ENCODE peak calls at places on chromosomes 16 and 17, in five cellular contexts. One of them, this sample, is unnamed.

GRCh38 chr16:84897911-84898377 is 78.2 kb downstream of the CRISPLD2 start:
- DNase-seq in ascending aorta: no peak
- DNase-seq in substantia nigra: no peak
- DNase-seq in RWPE1: no peak
- DNase-seq in left ventricle myocardium inferior: no peak
- DNase-seq in this sample: no peak

GRCh38 chr16:7304257-7304656 is 28.4 kb upstream of the RBFOX1 start:
- DNase-seq in ascending aorta: no peak
- DNase-seq in substantia nigra: no peak
- DNase-seq in RWPE1: no peak
- DNase-seq in left ventricle myocardium inferior: no peak
- DNase-seq in this sample: no peak

GRCh38 chr16:79073560-79073959 is 527.0 kb downstream of the MAF start:
- DNase-seq in ascending aorta: peak; percentile 3
- DNase-seq in substantia nigra: no peak
- DNase-seq in RWPE1: no peak
- DNase-seq in left ventricle myocardium inferior: no peak
- DNase-seq in this sample: no peak

GRCh38 chr17:75475144-75475835 is 18.9 kb downstream of the TMEM94 start:
- DNase-seq in ascending aorta: no peak
- DNase-seq in substantia nigra: peak; percentile 45
- DNase-seq in RWPE1: no peak
- DNase-seq in left ventricle myocardium inferior: no peak
- DNase-seq in this sample: no peak

GRCh38 chr17:2198917-2199316 is 104.7 kb downstream of the SMG6 start:
- DNase-seq in ascending aorta: no peak
- DNase-seq in substantia nigra: no peak
- DNase-seq in RWPE1: no peak
- DNase-seq in left ventricle myocardium inferior: no peak
- DNase-seq in this sample: no peak

GRCh38 chr16:15435216-15435864 is 952 bp downstream of the BMERB1 start:
- DNase-seq in ascending aorta: no peak
- DNase-seq in substantia nigra: no peak
- DNase-seq in RWPE1: no peak
- DNase-seq in left ventricle myocardium inferior: no peak
- DNase-seq in this sample: no peak

GRCh38 chr16:75921281-75921680 is 195.0 kb upstream of the CPHXL start:
- DNase-seq in ascending aorta: no peak
- DNase-seq in substantia nigra: no peak
- DNase-seq in RWPE1: no peak
- DNase-seq in left ventricle myocardium inferior: no peak
- DNase-seq in this sample: no peak

GRCh38 chr16:57531635-57532220 is 4.6 kb downstream of the CCDC102A start:
- DNase-seq in ascending aorta: peak; percentile 54
- DNase-seq in substantia nigra: no peak
- DNase-seq in RWPE1: no peak
- DNase-seq in left ventricle myocardium inferior: no peak
- DNase-seq in this sample: no peak

GRCh38 chr16:68247932-68248331 is 2.8 kb downstream of the PLA2G15 start:
- DNase-seq in ascending aorta: no peak
- DNase-seq in substantia nigra: no peak
- DNase-seq in RWPE1: no peak
- DNase-seq in left ventricle myocardium inferior: no peak
- DNase-seq in this sample: no peak

GRCh38 chr16:68244903-68245853 is at the start of gene PLA2G15:
- DNase-seq in ascending aorta: peak; percentile 97
- DNase-seq in substantia nigra: peak; percentile 92
- DNase-seq in RWPE1: peak; percentile 97
- DNase-seq in left ventricle myocardium inferior: peak; percentile 99
- DNase-seq in this sample: peak; percentile 68

GRCh38 chr16:68247400-68247799 is 2.2 kb downstream of the PLA2G15 start:
- DNase-seq in ascending aorta: no peak
- DNase-seq in substantia nigra: peak; percentile 47
- DNase-seq in RWPE1: no peak
- DNase-seq in left ventricle myocardium inferior: no peak
- DNase-seq in this sample: no peak

GRCh38 chr16:68246121-68246520 is 948 bp downstream of the PLA2G15 start:
- DNase-seq in ascending aorta: no peak
- DNase-seq in substantia nigra: no peak
- DNase-seq in RWPE1: no peak
- DNase-seq in left ventricle myocardium inferior: no peak
- DNase-seq in this sample: no peak

DNA sequence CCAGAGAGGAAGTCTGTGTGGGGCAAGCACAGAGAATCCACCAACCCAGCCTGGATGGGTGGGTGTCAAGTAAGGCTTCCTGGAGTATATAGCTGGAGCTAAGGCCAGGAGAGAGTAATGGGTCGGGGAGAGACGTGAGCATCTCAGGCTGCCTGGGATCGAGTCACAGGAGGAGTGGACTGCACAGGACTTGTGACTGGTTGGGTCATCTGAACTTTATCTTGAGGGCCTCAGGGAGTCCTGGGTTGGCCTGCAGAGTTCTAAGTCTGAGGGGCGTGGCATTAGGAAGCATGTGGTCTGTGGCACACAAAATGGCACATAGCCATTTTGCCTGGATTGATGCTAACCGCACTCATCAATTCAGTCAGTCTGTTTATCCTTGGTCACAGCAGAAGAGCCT is 1.5 kb downstream of the PLA2G15 start:
- DNase-seq in ascending aorta: no peak
- DNase-seq in substantia nigra: no peak
- DNase-seq in RWPE1: no peak
- DNase-seq in left ventricle myocardium inferior: no peak
- DNase-seq in this sample: no peak
- H3K27ac ChIP-seq in ascending aorta: no peak overlapping the region
- H3K27ac ChIP-seq in substantia nigra: peak overlapping the region; percentile 54
- H3K27ac ChIP-seq in RWPE1: peak overlapping the region; percentile 68
- H3K27ac ChIP-seq in left ventricle myocardium inferior: peak overlapping the region; percentile 93
- H3K27ac ChIP-seq in this sample: no peak overlapping the region

GRCh38 chr17:59830007-59830630 is 62.6 kb downstream of the TUBD1 start:
- DNase-seq in ascending aorta: no peak
- DNase-seq in substantia nigra: no peak
- DNase-seq in RWPE1: no peak
- DNase-seq in left ventricle myocardium inferior: no peak
- DNase-seq in this sample: no peak
- H3K27ac ChIP-seq in ascending aorta: peak overlapping the region; percentile 91
- H3K27ac ChIP-seq in substantia nigra: no peak overlapping the region
- H3K27ac ChIP-seq in RWPE1: peak overlapping the region; percentile 91
- H3K27ac ChIP-seq in left ventricle myocardium inferior: peak overlapping the region; percentile 66
- H3K27ac ChIP-seq in this sample: peak overlapping the region; percentile 98

DNA sequence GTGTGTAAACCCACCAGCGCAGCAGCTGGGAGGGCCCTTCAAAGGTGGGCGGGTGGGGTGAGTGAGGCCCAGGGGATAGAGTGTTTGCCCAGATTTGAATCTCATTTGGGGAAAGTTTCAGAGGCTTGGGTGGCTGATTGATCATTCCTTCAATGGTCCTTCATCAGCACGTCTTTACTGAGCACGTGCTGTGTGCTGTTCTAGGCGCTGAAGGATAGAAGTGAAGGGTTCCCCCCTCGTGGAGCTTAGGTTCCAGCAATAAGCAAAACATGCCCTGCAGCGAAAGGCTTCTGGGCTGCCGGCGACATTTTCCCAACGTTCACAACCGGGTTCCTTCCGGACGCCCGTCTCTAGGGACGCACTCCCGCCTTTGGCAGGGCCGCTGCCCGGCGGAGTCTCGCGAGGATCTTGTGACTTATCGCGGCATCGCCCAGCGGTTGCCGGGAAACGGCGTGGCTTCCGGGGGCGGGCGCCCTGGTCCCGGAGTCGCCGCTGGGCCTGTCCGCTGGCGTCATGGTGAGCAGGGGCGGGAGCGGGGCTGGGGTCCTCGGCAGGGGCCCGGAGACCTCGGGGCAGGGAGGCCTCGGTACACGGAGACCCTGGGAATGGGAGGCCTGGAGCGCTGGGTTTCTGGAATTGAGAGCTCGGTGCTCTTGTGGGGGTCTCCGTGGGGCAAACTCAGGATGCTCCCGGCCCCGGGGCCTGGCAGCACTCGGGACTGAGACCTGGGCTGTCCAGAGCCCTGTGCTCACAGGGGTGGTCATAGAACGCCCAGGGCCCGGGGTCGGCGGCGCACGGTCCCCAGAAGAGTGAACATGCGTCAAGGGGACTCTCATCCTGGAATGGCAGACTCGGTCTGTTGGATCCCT is 3.2 kb upstream of the DBNDD1 start:
- DNase-seq in ascending aorta: peak; percentile 96
- DNase-seq in substantia nigra: peak; percentile 90
- DNase-seq in RWPE1: peak; percentile 92
- DNase-seq in left ventricle myocardium inferior: peak; percentile 92
- DNase-seq in this sample: peak; percentile 27
- H3K27ac ChIP-seq in ascending aorta: peak overlapping the region; percentile 69
- H3K27ac ChIP-seq in substantia nigra: peak overlapping the region; percentile 75
- H3K27ac ChIP-seq in RWPE1: peak overlapping the region; percentile 66
- H3K27ac ChIP-seq in left ventricle myocardium inferior: peak overlapping the region; percentile 79
- H3K27ac ChIP-seq in this sample: no peak overlapping the region

GRCh38 chr17:81471804-81472456 is 40.7 kb downstream of the ACTG1 start:
- DNase-seq in ascending aorta: no peak
- DNase-seq in substantia nigra: peak; percentile 60
- DNase-seq in RWPE1: peak; percentile 61
- DNase-seq in left ventricle myocardium inferior: no peak
- DNase-seq in this sample: no peak
- H3K27ac ChIP-seq in ascending aorta: no peak overlapping the region
- H3K27ac ChIP-seq in substantia nigra: peak overlapping the region; percentile 47
- H3K27ac ChIP-seq in RWPE1: peak overlapping the region; percentile 33
- H3K27ac ChIP-seq in left ventricle myocardium inferior: no peak overlapping the region
- H3K27ac ChIP-seq in this sample: no peak overlapping the region

GRCh38 chr16:80717611-80718010 is 86.8 kb downstream of the CDYL2 start:
- DNase-seq in ascending aorta: no peak
- DNase-seq in substantia nigra: no peak
- DNase-seq in RWPE1: no peak
- DNase-seq in left ventricle myocardium inferior: no peak
- DNase-seq in this sample: no peak
- H3K27ac ChIP-seq in ascending aorta: no peak overlapping the region
- H3K27ac ChIP-seq in substantia nigra: no peak overlapping the region
- H3K27ac ChIP-seq in RWPE1: no peak overlapping the region
- H3K27ac ChIP-seq in left ventricle myocardium inferior: no peak overlapping the region
- H3K27ac ChIP-seq in this sample: no peak overlapping the region

DNA sequence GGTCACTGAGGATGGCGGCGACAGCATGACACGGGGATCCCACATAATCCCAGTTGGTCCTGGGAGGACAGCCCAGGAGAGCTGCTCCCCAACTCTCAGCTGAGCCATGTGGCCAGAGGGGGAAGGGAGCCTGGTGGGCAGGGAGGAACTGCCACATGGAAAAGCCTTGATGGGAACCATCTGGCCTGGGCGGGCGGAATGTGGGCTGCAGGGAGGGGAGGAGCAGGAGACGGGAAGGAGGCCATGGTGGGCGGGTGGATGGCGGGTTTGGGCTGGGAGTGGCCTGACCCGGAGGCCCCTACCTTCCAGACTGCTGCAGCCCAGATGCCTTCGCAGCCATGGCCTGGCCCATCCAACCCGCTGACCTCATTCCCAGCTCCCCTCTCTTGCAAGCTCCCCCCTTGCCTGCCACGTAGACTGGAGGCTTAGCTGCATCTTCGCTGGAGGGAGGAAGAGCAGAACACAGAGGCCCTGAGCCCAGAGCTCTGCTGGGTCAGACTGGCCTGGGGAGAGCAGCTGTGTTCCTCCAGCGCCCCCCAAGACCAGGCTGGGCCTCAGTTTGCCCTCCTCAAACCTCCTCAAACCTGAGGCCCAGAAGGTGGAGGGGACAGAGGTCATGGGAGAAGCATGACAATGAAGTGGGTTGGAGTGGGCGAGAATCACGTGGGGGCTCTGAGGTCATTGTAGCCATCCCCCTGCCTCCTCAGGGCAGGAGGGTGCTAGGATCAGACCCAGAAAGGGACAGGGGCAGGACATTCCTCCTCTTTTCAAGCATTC is 8.2 kb upstream of the COL1A1 start:
- DNase-seq in ascending aorta: peak; percentile 95
- DNase-seq in substantia nigra: no peak
- DNase-seq in RWPE1: no peak
- DNase-seq in left ventricle myocardium inferior: peak; percentile 90
- DNase-seq in this sample: no peak
- H3K27ac ChIP-seq in ascending aorta: peak overlapping the region; percentile 95
- H3K27ac ChIP-seq in substantia nigra: no peak overlapping the region
- H3K27ac ChIP-seq in RWPE1: peak overlapping the region; percentile 67
- H3K27ac ChIP-seq in left ventricle myocardium inferior: peak overlapping the region; percentile 84
- H3K27ac ChIP-seq in this sample: no peak overlapping the region

GRCh38 chr16:53775821-53776431 is 72.0 kb downstream of the FTO start:
- DNase-seq in ascending aorta: peak; percentile 69
- DNase-seq in substantia nigra: no peak
- DNase-seq in RWPE1: peak; percentile 68
- DNase-seq in left ventricle myocardium inferior: peak; percentile 21
- DNase-seq in this sample: peak; percentile 50
- H3K27ac ChIP-seq in ascending aorta: peak overlapping the region; percentile 46
- H3K27ac ChIP-seq in substantia nigra: no peak overlapping the region
- H3K27ac ChIP-seq in RWPE1: no peak overlapping the region
- H3K27ac ChIP-seq in left ventricle myocardium inferior: peak overlapping the region; percentile 26
- H3K27ac ChIP-seq in this sample: peak overlapping the region; percentile 68

GRCh38 chr17:78665952-78666920 is 89.0 kb upstream of the DNAH17 start:
- DNase-seq in ascending aorta: no peak
- DNase-seq in substantia nigra: no peak
- DNase-seq in RWPE1: no peak
- DNase-seq in left ventricle myocardium inferior: peak; percentile 43
- DNase-seq in this sample: no peak
- H3K27ac ChIP-seq in ascending aorta: peak overlapping the region; percentile 38
- H3K27ac ChIP-seq in substantia nigra: peak overlapping the region; percentile 47
- H3K27ac ChIP-seq in RWPE1: peak overlapping the region; percentile 19
- H3K27ac ChIP-seq in left ventricle myocardium inferior: peak overlapping the region; percentile 77
- H3K27ac ChIP-seq in this sample: peak overlapping the region; percentile 49